ENCODE peak calls at places on chromosome 2, in nine cellular contexts. U is OCI-LY7, K is astrocyte of the spinal cord, W is HCT116, Y is psoas muscle, G is neural progenitor cell, V is cardiac muscle cell, X is fibroblast of pulmonary artery, P is HFF-Myc. S is an unnamed sample.
A peak's percentile ranks its signal among the peaks of the same experiment; 100 is the strongest.

GRCh38 chr2:136381722-136382633 is 264.0 kb upstream of the CXCR4 start:
- DNase-seq in U (peak; percentile 96), K (no peak), W (no peak), Y (no peak), G (no peak), V (no peak), X (no peak), P (no peak), S (peak; percentile 94)

GRCh38 chr2:224650815-224651439 is 65.2 kb downstream of the CCDC195 start:
- DNase-seq in U (peak; percentile 85), K (peak; percentile 57), W (peak; percentile 53), Y (no peak), G (peak; percentile 75), V (peak; percentile 69), X (peak; percentile 52), P (peak; percentile 40), S (peak; percentile 61)

GRCh38 chr2:126698991-126699390 is 43.0 kb downstream of the GYPC start:
- DNase-seq in U (no peak), K (no peak), W (no peak), Y (peak; percentile 29), G (peak; percentile 43), V (no peak), X (no peak), P (no peak), S (no peak)

GRCh38 chr2:218019411-218020060 is 16.7 kb upstream of the TNS1 start:
- DNase-seq in U (no peak), K (no peak), W (no peak), Y (no peak), G (no peak), V (no peak), X (no peak), P (no peak), S (no peak)

GRCh38 chr2:209602259-209602658 is 169.4 kb upstream of the UNC80 start:
- DNase-seq in U (no peak), K (no peak), W (no peak), Y (no peak), G (no peak), V (no peak), X (no peak), P (no peak), S (no peak)

GRCh38 chr2:393711-394696 is 106.1 kb upstream of the ALKAL2 start:
- DNase-seq in U (no peak), K (peak; percentile 65), W (no peak), Y (no peak), G (no peak), V (no peak), X (peak; percentile 1), P (no peak), S (no peak)

GRCh38 chr2:74441111-74441689 is 537 bp downstream of the RTKN start:
- DNase-seq in U (no peak), K (no peak), W (no peak), Y (no peak), G (peak; percentile 70), V (no peak), X (no peak), P (no peak), S (no peak)

GRCh38 chr2:12167525-12168317 is 421.3 kb downstream of the LPIN1 start:
- DNase-seq in U (no peak), K (no peak), W (no peak), Y (no peak), G (peak; percentile 78), V (no peak), X (no peak), P (no peak), S (peak; percentile 11)

GRCh38 chr2:129459200-129459876 is 520.1 kb upstream of the RAB6C start:
- DNase-seq in U (no peak), K (no peak), W (no peak), Y (no peak), G (no peak), V (no peak), X (no peak), P (no peak), S (no peak)

GRCh38 chr2:165777522-165778186 is 16.4 kb downstream of the GALNT3 start:
- DNase-seq in U (no peak), K (no peak), W (no peak), Y (no peak), G (no peak), V (no peak), X (no peak), P (no peak), S (no peak)

GRCh38 chr2:240458900-240459391 is 23.5 kb downstream of the GPC1 start:
- DNase-seq in U (no peak), K (no peak), W (no peak), Y (peak; percentile 14), G (no peak), V (no peak), X (no peak), P (no peak), S (no peak)

GRCh38 chr2:73980566-73980965 is 4.1 kb upstream of the TET3 start:
- DNase-seq in U (no peak), K (no peak), W (no peak), Y (no peak), G (no peak), V (no peak), X (no peak), P (no peak), S (no peak)

GRCh38 chr2:224584768-224585204 is 377 bp downstream of the CUL3 start:
- DNase-seq in U (peak; percentile 83), K (peak; percentile 43), W (no peak), Y (peak; percentile 69), G (peak; percentile 70), V (peak; percentile 48), X (peak; percentile 31), P (no peak), S (peak; percentile 78)

DNA sequence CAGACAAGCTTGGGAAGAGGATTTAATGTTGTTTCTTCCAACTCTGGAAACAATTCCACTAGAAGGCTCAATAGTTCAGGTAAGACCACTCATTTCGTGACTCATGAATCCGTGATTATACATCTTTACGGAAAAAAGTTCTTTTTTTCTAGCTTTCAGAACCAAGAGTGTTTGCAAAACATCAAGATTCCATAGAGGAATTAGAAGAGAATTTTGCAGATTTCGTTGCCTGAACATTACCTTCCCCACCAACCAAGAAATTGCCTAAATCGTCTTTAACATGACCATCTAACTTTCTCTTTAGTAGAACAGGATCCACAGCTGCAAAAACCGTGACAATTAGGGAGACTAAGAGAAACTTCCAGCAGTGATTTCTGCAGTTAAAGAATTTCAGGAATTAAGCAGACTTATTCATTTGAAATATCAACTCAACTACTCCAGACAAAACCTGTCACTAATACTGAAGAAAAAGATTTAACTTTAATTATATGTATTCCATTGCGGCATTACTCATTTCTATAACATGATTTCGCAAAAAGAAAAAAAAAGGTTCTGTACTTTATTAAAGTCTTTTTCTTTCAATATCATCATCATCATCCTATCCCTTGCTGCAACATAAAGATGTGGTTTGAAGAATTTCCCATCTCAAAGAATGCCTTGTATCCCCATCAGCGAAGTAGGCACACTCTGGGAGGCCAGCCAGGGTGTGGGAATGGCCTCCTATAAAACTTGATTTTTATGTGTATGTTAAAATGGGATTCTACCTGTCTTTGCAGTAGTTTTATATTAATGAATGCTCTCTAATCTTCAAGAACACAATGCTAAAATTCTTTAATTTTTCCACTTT is 1.9 kb upstream of the NAB1 start:
- DNase-seq in U (no peak), K (peak; percentile 19), W (no peak), Y (no peak), G (no peak), V (peak; percentile 46), X (no peak), P (no peak), S (no peak)
- H3K4me3 ChIP-seq in U (no peak overlapping the region), K (no peak overlapping the region), W (peak overlapping the region; percentile 66), Y (peak overlapping the region; percentile 91), G (no peak overlapping the region), V (no peak overlapping the region), X (no peak overlapping the region), P (no peak overlapping the region), S (no peak overlapping the region)

DNA sequence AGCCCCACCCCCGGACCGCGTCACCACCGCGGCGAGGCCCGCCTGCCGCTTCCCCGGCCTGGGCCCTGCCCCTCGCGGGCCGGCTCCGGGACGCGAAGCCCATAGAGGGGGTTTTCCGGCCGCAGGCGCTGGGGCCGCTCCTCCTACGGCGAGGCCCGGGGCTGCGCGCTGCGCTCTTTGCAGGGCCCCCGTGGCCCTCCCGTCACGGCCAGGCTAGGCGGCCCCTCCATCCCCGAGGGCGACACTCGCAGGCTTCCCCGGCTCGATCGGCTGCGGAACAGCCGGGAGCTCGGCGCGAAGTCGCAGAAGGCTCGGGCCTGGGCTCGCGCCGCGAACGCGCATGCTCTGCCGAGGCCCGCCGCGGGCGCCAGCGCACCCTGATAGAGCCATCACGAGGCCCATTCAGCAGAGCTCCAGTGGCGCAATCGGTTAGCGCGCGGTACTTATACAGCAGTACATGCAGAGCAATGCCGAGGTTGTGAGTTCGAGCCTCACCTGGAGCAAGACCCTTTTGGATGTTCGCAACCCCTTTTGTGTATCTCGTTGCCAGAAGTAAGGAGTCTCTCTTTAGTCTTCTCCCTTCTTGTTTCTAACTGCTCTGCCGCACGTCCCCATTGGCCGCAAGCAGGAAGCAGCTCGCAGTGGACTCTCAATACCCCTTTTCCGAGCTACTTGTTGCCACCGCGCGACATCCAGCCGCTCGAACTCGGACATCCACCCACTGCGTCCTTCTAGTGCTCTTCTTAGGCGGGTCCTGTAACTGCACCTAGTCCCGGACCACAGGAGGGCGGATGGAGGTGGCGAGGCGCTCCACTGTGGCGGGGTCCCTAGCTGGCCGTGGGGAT is 18.0 kb upstream of the HAAO start:
- DNase-seq in U (peak; percentile 88), K (peak; percentile 97), W (peak; percentile 86), Y (peak; percentile 93), G (peak; percentile 93), V (peak; percentile 98), X (peak; percentile 98), P (peak; percentile 92), S (peak; percentile 98)
- TF ChIP-seq CTCF in U (no peak), K (no peak), W (no peak), Y (peak; percentile 0), G (no peak), V (no peak), X (no peak), P (no peak), S (no peak)

DNA sequence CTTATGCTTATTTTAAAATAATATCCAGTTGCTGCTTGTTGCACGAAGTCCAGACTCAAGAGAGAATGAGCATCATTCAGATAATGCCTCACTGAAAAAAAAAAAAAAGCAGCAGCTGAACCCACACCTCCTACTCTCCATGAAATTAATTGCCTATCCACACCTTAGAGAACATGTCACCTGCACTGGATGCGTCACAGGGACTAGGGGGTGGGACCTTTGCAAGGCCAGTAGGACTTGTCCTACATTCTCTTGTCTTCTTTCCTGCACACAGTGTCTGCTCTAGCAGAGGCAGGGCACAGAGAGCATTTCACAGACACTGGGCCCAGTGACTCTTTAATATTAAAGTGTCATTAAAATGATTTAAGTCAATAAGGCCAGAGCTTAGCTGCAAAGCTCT is at the start of gene ABCA12:
- DNase-seq in U (no peak), K (no peak), W (peak; percentile 4), Y (no peak), G (no peak), V (no peak), X (no peak), P (no peak), S (peak; percentile 51)
- H3K4me3 ChIP-seq in U (no peak within 1 kb of the TSS), K (no peak within 1 kb of the TSS), W (peak within 1 kb of the TSS; percentile 17), Y (no peak within 1 kb of the TSS), G (no peak within 1 kb of the TSS), V (no peak within 1 kb of the TSS), X (no peak within 1 kb of the TSS), P (no peak within 1 kb of the TSS), S (peak within 1 kb of the TSS; percentile 60)

DNA sequence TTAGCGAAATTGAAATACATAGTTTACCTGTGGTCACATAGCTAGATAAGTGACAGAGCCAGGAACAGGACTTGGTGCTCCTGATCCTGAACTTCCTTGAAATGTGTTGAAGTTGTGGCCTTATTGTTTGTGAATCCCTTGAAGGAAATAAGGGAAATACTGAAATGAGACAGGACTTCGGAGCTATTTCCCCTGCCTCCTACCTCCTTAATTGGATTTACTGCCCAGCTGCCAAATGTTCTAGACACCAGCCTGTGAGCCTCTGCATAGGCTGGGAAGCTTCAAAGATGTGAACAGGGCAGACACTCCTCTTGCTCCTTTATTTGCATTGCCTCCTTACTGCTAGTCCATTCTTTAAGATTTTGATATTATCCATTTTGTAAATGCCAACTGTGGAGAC is 135.2 kb downstream of the PRPF40A start:
- DNase-seq in U (no peak), K (no peak), W (no peak), Y (no peak), G (no peak), V (no peak), X (no peak), P (no peak), S (no peak)
- TF ChIP-seq CTCF in U (no peak), K (no peak), W (no peak), Y (no peak), G (no peak), V (no peak), X (no peak), P (no peak), S (no peak)

S was measured in GM12865.